ENCODE peak calls at places on chromosomes 4 and X, in seven cellular contexts. One of them, this sample, is unnamed. For H3K9me3, the result is how much of the 10 kb centered on the place peaks cover.

GRCh38 chr4:54498661-54499111 is 159.1 kb upstream of the KIT start:
- DNase-seq in testis: no peak
- DNase-seq in stomach: no peak
- DNase-seq in HepG2: no peak
- DNase-seq in sigmoid colon: no peak
- DNase-seq in GM12878: no peak
- DNase-seq in adrenal gland: no peak
- DNase-seq in this sample: no peak

GRCh38 chr4:110414590-110414989 is 61.4 kb upstream of the ENPEP start:
- DNase-seq in sigmoid colon: no peak
- DNase-seq in testis: no peak
- DNase-seq in GM12878: no peak
- DNase-seq in adrenal gland: no peak
- DNase-seq in HepG2: no peak
- DNase-seq in stomach: no peak
- DNase-seq in this sample: no peak

GRCh38 chrX:119605398-119605738 is 856 bp downstream of the NKRF start:
- DNase-seq in testis: peak
- DNase-seq in stomach: no peak
- DNase-seq in GM12878: no peak
- DNase-seq in HepG2: peak
- DNase-seq in sigmoid colon: no peak
- DNase-seq in adrenal gland: peak
- DNase-seq in this sample: peak

GRCh38 chrX:74118503-74118902 is 185.5 kb upstream of the ZCCHC13 start:
- DNase-seq in HepG2: no peak
- DNase-seq in adrenal gland: no peak
- DNase-seq in sigmoid colon: no peak
- DNase-seq in stomach: no peak
- DNase-seq in testis: no peak
- DNase-seq in GM12878: no peak
- DNase-seq in this sample: no peak

GRCh38 chr4:146245246-146245645 is 30.9 kb downstream of the REELD1 start:
- DNase-seq in GM12878: no peak
- DNase-seq in testis: no peak
- DNase-seq in adrenal gland: no peak
- DNase-seq in sigmoid colon: no peak
- DNase-seq in HepG2: no peak
- DNase-seq in stomach: peak
- DNase-seq in this sample: no peak

GRCh38 chrX:114006664-114007063 is 577.2 kb upstream of the HTR2C start:
- DNase-seq in GM12878: no peak
- DNase-seq in stomach: no peak
- DNase-seq in sigmoid colon: no peak
- DNase-seq in adrenal gland: no peak
- DNase-seq in testis: no peak
- DNase-seq in HepG2: no peak
- DNase-seq in this sample: no peak

GRCh38 chrX:17622331-17622730 is 115.0 kb upstream of the SCML1 start:
- DNase-seq in testis: no peak
- DNase-seq in adrenal gland: no peak
- DNase-seq in GM12878: no peak
- DNase-seq in HepG2: no peak
- DNase-seq in stomach: no peak
- DNase-seq in sigmoid colon: no peak
- DNase-seq in this sample: no peak

GRCh38 chrX:48540015-48540350 is 469 bp downstream of the TBC1D25 start:
- DNase-seq in HepG2: peak
- DNase-seq in GM12878: no peak
- DNase-seq in sigmoid colon: no peak
- DNase-seq in adrenal gland: no peak
- DNase-seq in testis: peak
- DNase-seq in stomach: peak
- DNase-seq in this sample: peak

GRCh38 chr4:173837517-173837916 is 307.5 kb upstream of the HAND2 start:
- DNase-seq in testis: no peak
- DNase-seq in sigmoid colon: no peak
- DNase-seq in GM12878: no peak
- DNase-seq in stomach: no peak
- DNase-seq in HepG2: no peak
- DNase-seq in adrenal gland: no peak
- DNase-seq in this sample: no peak

GRCh38 chrX:130592204-130592603 is 190.4 kb downstream of the RBMX2 start:
- DNase-seq in adrenal gland: no peak
- DNase-seq in testis: no peak
- DNase-seq in stomach: no peak
- DNase-seq in HepG2: no peak
- DNase-seq in sigmoid colon: no peak
- DNase-seq in GM12878: no peak
- DNase-seq in this sample: no peak

GRCh38 chr4:168856312-168856711 is 153.7 kb downstream of the CBR4 start:
- DNase-seq in HepG2: no peak
- DNase-seq in adrenal gland: no peak
- DNase-seq in sigmoid colon: no peak
- DNase-seq in stomach: no peak
- DNase-seq in GM12878: no peak
- DNase-seq in testis: no peak
- DNase-seq in this sample: no peak

GRCh38 chr4:152394786-152395185 is 141.1 kb downstream of the FBXW7 start:
- DNase-seq in stomach: no peak
- DNase-seq in GM12878: no peak
- DNase-seq in adrenal gland: no peak
- DNase-seq in HepG2: no peak
- DNase-seq in sigmoid colon: no peak
- DNase-seq in testis: no peak
- DNase-seq in this sample: no peak

GRCh38 chr4:17510582-17510981 is 1.3 kb downstream of the QDPR start:
- DNase-seq in testis: no peak
- DNase-seq in GM12878: no peak
- DNase-seq in stomach: no peak
- DNase-seq in HepG2: no peak
- DNase-seq in sigmoid colon: no peak
- DNase-seq in adrenal gland: no peak
- DNase-seq in this sample: no peak

GRCh38 chr4:20026456-20026855 is 225.2 kb upstream of the SLIT2 start:
- DNase-seq in testis: no peak
- DNase-seq in HepG2: no peak
- DNase-seq in GM12878: no peak
- DNase-seq in stomach: no peak
- DNase-seq in sigmoid colon: no peak
- DNase-seq in adrenal gland: no peak
- DNase-seq in this sample: no peak

GRCh38 chr4:31234494-31234893 is 514.3 kb downstream of the PCDH7 start:
- DNase-seq in testis: no peak
- DNase-seq in adrenal gland: no peak
- DNase-seq in GM12878: peak
- DNase-seq in HepG2: no peak
- DNase-seq in sigmoid colon: no peak
- DNase-seq in stomach: no peak
- DNase-seq in this sample: no peak

GRCh38 chr4:88857588-88857987 is 160.0 kb upstream of the NAP1L5 start:
- DNase-seq in adrenal gland: no peak
- DNase-seq in HepG2: no peak
- DNase-seq in sigmoid colon: no peak
- DNase-seq in GM12878: no peak
- DNase-seq in testis: no peak
- DNase-seq in stomach: no peak
- DNase-seq in this sample: no peak

GRCh38 chr4:138802499-138802898 is 213.1 kb upstream of the NOCT start:
- DNase-seq in stomach: no peak
- DNase-seq in HepG2: no peak
- DNase-seq in sigmoid colon: no peak
- DNase-seq in adrenal gland: no peak
- DNase-seq in GM12878: no peak
- DNase-seq in testis: no peak
- DNase-seq in this sample: no peak

GRCh38 chr4:145709336-145709735 is 29.4 kb downstream of the C4orf51 start:
- DNase-seq in GM12878: no peak
- DNase-seq in adrenal gland: no peak
- DNase-seq in testis: no peak
- DNase-seq in sigmoid colon: no peak
- DNase-seq in HepG2: no peak
- DNase-seq in stomach: no peak
- DNase-seq in this sample: no peak

GRCh38 chr4:117085185-117085701 is at the start of gene TRAM1L1:
- DNase-seq in HepG2: peak
- DNase-seq in stomach: peak
- DNase-seq in adrenal gland: peak
- DNase-seq in sigmoid colon: peak
- DNase-seq in GM12878: no peak
- DNase-seq in testis: peak
- DNase-seq in this sample: peak

GRCh38 chrX:10011991-10012390 is 44.8 kb downstream of the CLDN34 start:
- DNase-seq in HepG2: no peak
- DNase-seq in GM12878: no peak
- DNase-seq in stomach: no peak
- DNase-seq in adrenal gland: no peak
- DNase-seq in testis: no peak
- DNase-seq in sigmoid colon: peak
- DNase-seq in this sample: no peak

GRCh38 chrX:7028246-7028645 is 119.3 kb upstream of the STS start:
- DNase-seq in HepG2: no peak
- DNase-seq in stomach: no peak
- DNase-seq in adrenal gland: no peak
- DNase-seq in testis: no peak
- DNase-seq in GM12878: no peak
- DNase-seq in sigmoid colon: no peak
- DNase-seq in this sample: peak

GRCh38 chrX:39301041-39301440 is 499.8 kb downstream of the MID1IP1 start:
- DNase-seq in adrenal gland: no peak
- DNase-seq in GM12878: no peak
- DNase-seq in HepG2: no peak
- DNase-seq in stomach: no peak
- DNase-seq in testis: no peak
- DNase-seq in sigmoid colon: no peak
- DNase-seq in this sample: no peak
- H3K9me3 ChIP-seq in adrenal gland: under half
- H3K9me3 ChIP-seq in GM12878: under half
- H3K9me3 ChIP-seq in HepG2: under half
- H3K9me3 ChIP-seq in stomach: under half
- H3K9me3 ChIP-seq in testis: under half
- H3K9me3 ChIP-seq in sigmoid colon: under half
- H3K9me3 ChIP-seq in this sample: under half

GRCh38 chr4:170386511-170386910 is 296.8 kb upstream of the AADAT start:
- DNase-seq in GM12878: no peak
- DNase-seq in stomach: no peak
- DNase-seq in adrenal gland: no peak
- DNase-seq in testis: no peak
- DNase-seq in HepG2: no peak
- DNase-seq in sigmoid colon: no peak
- DNase-seq in this sample: no peak

GRCh38 chr4:170391066-170391754 is 301.5 kb upstream of the AADAT start:
- DNase-seq in sigmoid colon: no peak
- DNase-seq in testis: no peak
- DNase-seq in adrenal gland: no peak
- DNase-seq in stomach: no peak
- DNase-seq in GM12878: no peak
- DNase-seq in HepG2: no peak
- DNase-seq in this sample: no peak

GRCh38 chr4:170388255-170388654 is 298.5 kb upstream of the AADAT start:
- DNase-seq in sigmoid colon: no peak
- DNase-seq in stomach: no peak
- DNase-seq in testis: no peak
- DNase-seq in GM12878: no peak
- DNase-seq in HepG2: no peak
- DNase-seq in adrenal gland: no peak
- DNase-seq in this sample: no peak

DNA sequence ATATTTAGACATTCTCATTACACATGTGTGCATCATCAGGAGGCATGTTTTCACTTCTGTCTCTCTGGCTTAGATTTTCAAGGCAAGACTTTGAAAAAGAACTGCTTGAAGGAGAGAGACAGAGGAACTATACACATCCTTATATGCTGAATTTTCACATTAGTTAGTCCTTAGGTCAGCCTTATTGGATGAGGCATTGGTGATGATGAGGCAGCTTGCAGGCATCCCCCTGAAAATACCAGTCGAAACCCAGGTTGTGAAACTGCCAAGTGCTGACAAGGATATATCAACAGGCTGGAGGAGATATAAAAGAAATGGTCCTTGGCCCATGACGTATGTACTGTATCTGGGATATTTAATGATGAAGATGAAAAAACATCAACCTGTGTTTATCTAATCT is 297.2 kb upstream of the AADAT start:
- DNase-seq in stomach: no peak
- DNase-seq in adrenal gland: no peak
- DNase-seq in HepG2: no peak
- DNase-seq in sigmoid colon: no peak
- DNase-seq in GM12878: no peak
- DNase-seq in testis: no peak
- DNase-seq in this sample: no peak
- TF ChIP-seq POLR2A in stomach: no peak
- TF ChIP-seq POLR2A in adrenal gland: no peak
- TF ChIP-seq POLR2A in HepG2: no peak
- TF ChIP-seq POLR2A in sigmoid colon: no peak
- TF ChIP-seq POLR2A in GM12878: no peak
- TF ChIP-seq POLR2A in testis: no peak
- TF ChIP-seq POLR2A in this sample: no peak

GRCh38 chr4:77938560-77938959 is 75.9 kb downstream of the MRPL1 start:
- DNase-seq in sigmoid colon: no peak
- DNase-seq in stomach: no peak
- DNase-seq in GM12878: no peak
- DNase-seq in HepG2: no peak
- DNase-seq in adrenal gland: no peak
- DNase-seq in testis: no peak
- DNase-seq in this sample: no peak
- H3K9me3 ChIP-seq in sigmoid colon: under half
- H3K9me3 ChIP-seq in stomach: under half
- H3K9me3 ChIP-seq in GM12878: under half
- H3K9me3 ChIP-seq in HepG2: under half
- H3K9me3 ChIP-seq in adrenal gland: under half
- H3K9me3 ChIP-seq in testis: under half
- H3K9me3 ChIP-seq in this sample: under half

DNA sequence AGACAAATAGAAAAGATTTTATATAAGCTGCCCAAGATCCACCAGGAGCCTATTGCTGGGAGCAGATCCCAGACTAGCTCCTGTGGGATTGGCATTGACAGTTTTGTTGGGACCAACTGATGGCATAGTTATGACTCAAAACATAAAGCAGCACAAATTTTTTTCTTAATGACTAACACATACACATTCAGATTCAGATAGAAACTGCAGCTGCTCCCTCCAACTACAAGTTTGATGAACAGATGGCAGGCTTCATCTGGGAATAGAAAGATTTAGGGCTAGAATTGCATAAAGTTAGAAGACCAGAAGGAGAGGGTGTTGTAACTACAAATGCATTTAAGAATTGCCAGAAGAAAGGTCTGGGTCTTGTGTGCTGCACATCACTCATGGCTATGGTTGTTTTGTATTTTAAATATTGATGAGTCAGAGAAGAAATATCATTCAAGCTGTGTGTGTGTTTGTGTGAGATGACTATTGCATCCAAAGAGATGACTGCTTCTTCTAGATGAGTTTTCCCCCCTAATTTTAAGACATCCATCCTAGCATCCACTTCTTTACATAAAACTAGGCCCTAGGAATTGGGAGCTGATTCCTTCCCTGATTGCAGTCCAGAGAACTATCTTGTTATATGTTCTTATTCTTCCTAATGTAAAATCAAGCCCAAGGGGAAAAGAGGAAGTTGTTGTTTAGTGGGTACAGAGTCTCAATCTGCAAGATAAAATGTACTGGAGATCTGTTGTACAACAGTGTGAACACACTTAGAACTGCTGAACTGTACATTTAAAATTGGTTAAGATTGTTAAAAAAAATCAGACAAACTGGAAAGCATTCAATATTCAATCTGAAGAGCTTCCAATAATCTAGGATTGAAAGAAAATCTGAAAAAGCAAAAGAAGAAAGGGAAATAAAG is 175.0 kb downstream of the PARM1 start:
- DNase-seq in adrenal gland: no peak
- DNase-seq in testis: no peak
- DNase-seq in GM12878: no peak
- DNase-seq in HepG2: no peak
- DNase-seq in stomach: no peak
- DNase-seq in sigmoid colon: no peak
- DNase-seq in this sample: no peak
- TF ChIP-seq POLR2A in adrenal gland: no peak
- TF ChIP-seq POLR2A in testis: no peak
- TF ChIP-seq POLR2A in GM12878: no peak
- TF ChIP-seq POLR2A in HepG2: no peak
- TF ChIP-seq POLR2A in stomach: no peak
- TF ChIP-seq POLR2A in sigmoid colon: no peak
- TF ChIP-seq POLR2A in this sample: no peak